ENCODE peak calls at places on chromosomes 13 and 19, in six cellular contexts. E is body of pancreas, T is tibial artery, W is breast epithelium, B is brain microvascular endothelial cell, K is thoracic aorta. O is an unnamed sample.

GRCh38 chr19:58279042-58279924 is 528 bp downstream of the ZNF8 start:
- DNase-seq in E (peak; percentile 65), T (peak; percentile 84), W (peak; percentile 57), B (peak; percentile 76), K (peak; percentile 40), O (peak; percentile 23)

GRCh38 chr13:111854403-111854802 is 212.5 kb upstream of the SOX1 start:
- DNase-seq in E (no peak), T (peak; percentile 44), W (no peak), B (no peak), K (no peak), O (no peak)

GRCh38 chr13:58712191-58712590 is 1080.6 kb downstream of the PCDH17 start:
- DNase-seq in E (no peak), T (no peak), W (no peak), B (no peak), K (no peak), O (no peak)

GRCh38 chr19:52451241-52451640 is 2.1 kb upstream of the ZNF578 start:
- DNase-seq in E (no peak), T (no peak), W (no peak), B (no peak), K (no peak), O (no peak)

GRCh38 chr13:46968450-46968849 is 71.6 kb upstream of the HTR2A start:
- DNase-seq in E (no peak), T (no peak), W (no peak), B (no peak), K (no peak), O (no peak)

GRCh38 chr19:39428309-39429112 is 7.2 kb downstream of the RPS16 start:
- DNase-seq in E (peak; percentile 50), T (peak; percentile 81), W (no peak), B (peak; percentile 91), K (no peak), O (no peak)

GRCh38 chr19:55116232-55117062 is 990 bp downstream of the PPP1R12C start:
- DNase-seq in E (peak; percentile 33), T (peak; percentile 84), W (no peak), B (peak; percentile 56), K (no peak), O (no peak)

GRCh38 chr13:98525852-98526512 is 50.9 kb downstream of the STK24 start:
- DNase-seq in E (no peak), T (no peak), W (no peak), B (no peak), K (no peak), O (no peak)

GRCh38 chr13:45934283-45934682 is 82.7 kb upstream of the SIAH3 start:
- DNase-seq in E (no peak), T (no peak), W (no peak), B (no peak), K (no peak), O (no peak)

GRCh38 chr19:31109626-31110025 is 239.6 kb downstream of the TSHZ3 start:
- DNase-seq in E (no peak), T (no peak), W (no peak), B (no peak), K (no peak), O (no peak)

GRCh38 chr19:54674021-54674617 is 11.3 kb downstream of the LILRB4 start:
- DNase-seq in E (no peak), T (no peak), W (no peak), B (no peak), K (no peak), O (no peak)

GRCh38 chr19:19155495-19156219 is 14.4 kb downstream of the MEF2B start:
- DNase-seq in E (no peak), T (no peak), W (no peak), B (no peak), K (no peak), O (no peak)

GRCh38 chr13:97648171-97648880 is 214.4 kb downstream of the RAP2A start:
- DNase-seq in E (no peak), T (no peak), W (no peak), B (peak; percentile 37), K (no peak), O (no peak)

DNA sequence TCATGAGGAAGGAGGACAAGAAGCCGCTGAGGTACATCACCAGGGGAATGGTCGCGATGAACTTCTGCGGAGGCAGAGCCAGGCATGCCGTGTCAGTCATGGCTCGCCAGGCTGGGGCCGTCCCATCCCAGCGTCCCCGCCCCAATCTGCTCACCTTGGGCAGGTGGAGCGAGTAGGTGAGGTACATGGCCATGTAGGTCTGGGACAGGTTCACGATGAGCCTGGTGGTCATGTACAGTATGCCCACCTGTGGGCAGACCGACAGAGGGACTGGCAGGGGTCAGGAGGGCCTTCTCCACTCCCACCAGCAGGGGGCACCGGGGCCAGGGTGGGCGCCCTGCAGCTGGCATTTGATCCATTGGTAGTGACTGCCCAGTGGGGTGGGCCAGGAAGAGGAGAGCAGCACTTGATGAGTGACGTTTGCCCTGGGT is 8.3 kb downstream of the TEKTIP1 start:
- DNase-seq in E (no peak), T (peak; percentile 67), W (no peak), B (no peak), K (no peak), O (no peak)
- TF ChIP-seq CTCF in E (no peak), T (peak; percentile 39), W (peak; percentile 13), B (peak; percentile 80), K (peak; percentile 40), O (peak; percentile 20)

GRCh38 chr19:12667903-12668302 is 1.3 kb downstream of the WDR83 start:
- DNase-seq in E (no peak), T (no peak), W (no peak), B (no peak), K (no peak), O (no peak)
- H3K4me3 ChIP-seq in E (no peak overlapping the region), T (no peak overlapping the region), W (no peak overlapping the region), B (peak overlapping the region; percentile 96), K (peak overlapping the region; percentile 84), O (no peak overlapping the region)

DNA sequence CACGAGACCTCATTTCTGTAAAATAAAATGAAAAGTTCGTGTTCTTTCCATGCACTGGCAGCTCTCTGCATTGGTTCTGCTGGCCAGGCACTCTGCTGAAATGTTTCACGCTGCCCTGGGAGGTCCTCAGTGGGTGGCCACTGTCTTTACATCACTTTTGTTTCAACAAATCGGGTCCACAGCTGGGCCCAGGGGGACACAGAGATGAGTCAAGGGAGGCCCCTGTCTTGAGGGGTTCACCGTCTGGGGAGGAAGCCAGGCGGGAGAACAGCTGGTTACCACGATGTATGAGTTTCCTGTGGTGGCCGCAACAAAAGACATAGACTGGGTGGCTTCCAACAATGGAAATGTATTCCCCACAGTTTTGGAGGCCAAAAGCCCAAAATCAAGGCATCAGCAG is 5.2 kb upstream of the KLF2 start:
- DNase-seq in E (no peak), T (no peak), W (no peak), B (no peak), K (no peak), O (no peak)
- TF ChIP-seq CTCF in E (no peak), T (no peak), W (no peak), B (no peak), K (no peak), O (no peak)

GRCh38 chr19:42422576-42423461 is 4.4 kb downstream of the LIPE start:
- DNase-seq in E (no peak), T (no peak), W (no peak), B (no peak), K (no peak), O (no peak)
- H3K4me3 ChIP-seq in E (peak overlapping the region; percentile 3), T (peak overlapping the region; percentile 40), W (peak overlapping the region; percentile 53), B (peak overlapping the region; percentile 69), K (peak overlapping the region; percentile 85), O (peak overlapping the region; percentile 59)

DNA sequence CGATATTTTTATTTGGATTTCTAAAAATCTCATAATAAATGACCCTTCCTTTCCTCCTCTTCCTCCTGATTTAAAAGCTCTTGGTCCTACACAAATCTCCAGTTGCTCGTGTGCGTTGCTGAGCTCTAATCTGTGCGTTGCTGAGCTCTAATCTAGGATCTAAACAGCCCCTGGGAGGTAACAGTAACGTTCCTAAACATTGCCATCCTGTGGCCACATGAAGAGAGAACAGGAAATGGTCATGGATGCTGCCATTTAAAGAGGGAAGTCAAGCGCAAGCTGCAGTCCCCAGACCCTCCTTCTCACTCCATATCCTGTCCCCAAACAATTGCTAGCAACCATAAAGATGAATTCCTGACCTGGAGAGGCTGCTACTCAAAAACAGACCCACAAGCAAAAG is 170.8 kb downstream of the NUFIP1 start:
- DNase-seq in E (no peak), T (no peak), W (no peak), B (peak; percentile 29), K (no peak), O (no peak)
- TF ChIP-seq CTCF in E (no peak), T (no peak), W (no peak), B (peak; percentile 44), K (no peak), O (peak; percentile 41)